ENCODE peak calls at places on chromosome 10, in six cellular contexts. D is GM20000, S is fibroblast of pulmonary artery, Z is IMR-90, N is nucleus accumbens, C is ACHN. R is an unnamed sample.

GRCh38 chr10:49613882-49614241 is at the start of gene CHAT:
- DNase-seq in D (peak; percentile 31), S (no peak), Z (no peak), N (no peak), C (no peak), R (no peak)

GRCh38 chr10:91590904-91591791 is 41.7 kb downstream of the PPP1R3C start:
- DNase-seq in D (no peak), S (peak; percentile 72), Z (peak; percentile 93), N (no peak), C (no peak), R (peak; percentile 82)

GRCh38 chr10:133466683-133467275 is 13.0 kb downstream of the SCART1 start:
- DNase-seq in D (no peak), S (no peak), Z (no peak), N (no peak), C (no peak), R (no peak)

GRCh38 chr10:80702143-80702542 is 164.4 kb downstream of the SH2D4B start:
- DNase-seq in D (no peak), S (no peak), Z (no peak), N (peak; percentile 9), C (no peak), R (no peak)

GRCh38 chr10:77522268-77522809 is 115.3 kb downstream of the KCNMA1 start:
- DNase-seq in D (no peak), S (no peak), Z (no peak), N (no peak), C (no peak), R (no peak)

GRCh38 chr10:75137533-75138438 is 26.3 kb downstream of the SAMD8 start:
- DNase-seq in D (no peak), S (no peak), Z (peak; percentile 72), N (no peak), C (peak; percentile 63), R (peak; percentile 44)

GRCh38 chr10:20277820-20278219 is 461.6 kb downstream of the PLXDC2 start:
- DNase-seq in D (no peak), S (no peak), Z (no peak), N (no peak), C (no peak), R (no peak)

GRCh38 chr10:42940487-42941157 is 136.2 kb upstream of the RET start:
- DNase-seq in D (no peak), S (no peak), Z (no peak), N (no peak), C (no peak), R (no peak)

GRCh38 chr10:9331583-9332008 is 1277.1 kb downstream of the GATA3 start:
- DNase-seq in D (peak; percentile 52), S (peak; percentile 78), Z (peak; percentile 65), N (no peak), C (peak; percentile 36), R (peak; percentile 23)

GRCh38 chr10:95300140-95300539 is 9.3 kb upstream of the PDLIM1 start:
- DNase-seq in D (no peak), S (no peak), Z (no peak), N (no peak), C (no peak), R (no peak)

GRCh38 chr10:69636626-69637550 is 6.8 kb downstream of the FAM241B start:
- DNase-seq in D (no peak), S (peak; percentile 10), Z (no peak), N (no peak), C (peak; percentile 43), R (no peak)